ENCODE peak calls at places on chromosomes 1 and 21, in eight cellular contexts. O is AG04450, A is OCI-LY7, F is AG08396, U is ureter, V is foreskin fibroblast, L is BJ, E is ELR. P is an unnamed sample.

GRCh38 chr1:162916821-162917613 is 56.0 kb upstream of the CCDC190 start:
- DNase-seq in O (no peak), A (no peak), F (no peak), U (no peak), V (no peak), L (no peak), E (no peak), P (no peak)

GRCh38 chr1:185719021-185719420 is 15.2 kb upstream of the HMCN1 start:
- DNase-seq in O (peak), A (no peak), F (peak), U (no peak), V (peak), L (peak), E (peak), P (peak)

GRCh38 chr1:1622578-1623094 is 7.3 kb downstream of the MIB2 start:
- DNase-seq in O (no peak), A (no peak), F (no peak), U (no peak), V (no peak), L (no peak), E (no peak), P (no peak)

GRCh38 chr21:32048353-32048752 is 175.5 kb downstream of the HUNK start:
- DNase-seq in O (no peak), A (no peak), F (no peak), U (no peak), V (no peak), L (no peak), E (no peak), P (no peak)

GRCh38 chr1:168709896-168710305 is 19.1 kb downstream of the DPT start:
- DNase-seq in O (no peak), A (no peak), F (peak), U (no peak), V (peak), L (peak), E (peak), P (no peak)

GRCh38 chr1:116270316-116271057 is 102.6 kb upstream of the ATP1A1 start:
- DNase-seq in O (no peak), A (no peak), F (no peak), U (no peak), V (no peak), L (no peak), E (no peak), P (no peak)

GRCh38 chr1:151945725-151946365 is 36.5 kb upstream of the THEM4 start:
- DNase-seq in O (peak), A (no peak), F (peak), U (peak), V (peak), L (peak), E (peak), P (peak)

GRCh38 chr1:29444081-29444715 is 207.9 kb downstream of the PTPRU start:
- DNase-seq in O (no peak), A (no peak), F (no peak), U (peak), V (no peak), L (no peak), E (no peak), P (no peak)

GRCh38 chr1:44775930-44776748 is 799 bp downstream of the RPS8 start:
- DNase-seq in O (no peak), A (peak), F (no peak), U (peak), V (peak), L (no peak), E (peak), P (peak)

GRCh38 chr1:181014431-181015257 is 8.0 kb downstream of the STX6 start:
- DNase-seq in O (no peak), A (no peak), F (no peak), U (no peak), V (no peak), L (no peak), E (no peak), P (no peak)

GRCh38 chr1:62175568-62176179 is 19.0 kb upstream of the L1TD1 start:
- DNase-seq in O (peak), A (peak), F (peak), U (peak), V (peak), L (peak), E (peak), P (peak)